ENCODE peak calls at places on chromosomes 12 and 14, in ten cellular contexts. Y, X, Q, C, Z, R, V, L, M and N are unnamed samples.

GRCh38 chr12:3655331-3655900 is 97.5 kb downstream of the CRACR2A start:
- DNase-seq in V (no peak), Z (peak), M (peak), R (no peak), C (no peak), L (peak), Q (peak), X (no peak), Y (no peak), N (no peak)

GRCh38 chr12:77062846-77063461 is 2.4 kb downstream of the E2F7 start:
- DNase-seq in Q (peak), X (peak), M (peak), R (no peak), C (no peak), Y (no peak), L (peak), V (peak), Z (peak), N (no peak)

GRCh38 chr12:67193705-67194104 is 75.5 kb upstream of the CAND1 start:
- DNase-seq in L (no peak), Z (peak), Y (no peak), R (no peak), Q (peak), C (no peak), V (peak), M (peak), X (peak), N (peak)

GRCh38 chr14:89352976-89353817 is 63.8 kb downstream of the FOXN3 start:
- DNase-seq in R (no peak), L (no peak), C (no peak), Z (no peak), V (no peak), M (no peak), Q (no peak), Y (no peak), X (no peak), N (no peak)

GRCh38 chr12:106299193-106299794 is 3.2 kb upstream of the TCP11L2 start:
- DNase-seq in Y (no peak), Z (peak), Q (no peak), R (no peak), X (no peak), L (no peak), V (no peak), M (peak), C (no peak), N (peak)

GRCh38 chr12:116324684-116325664 is 47.5 kb upstream of the MED13L start:
- DNase-seq in M (no peak), V (no peak), L (no peak), R (no peak), Q (no peak), Z (no peak), X (no peak), Y (no peak), C (no peak), N (no peak)

GRCh38 chr14:39203659-39204606 is 28.9 kb downstream of the PNN start:
- DNase-seq in Q (peak), M (no peak), Y (no peak), X (no peak), C (no peak), L (no peak), Z (no peak), V (no peak), R (no peak), N (no peak)

GRCh38 chr12:25472453-25472852 is 80.6 kb downstream of the LMNTD1 start:
- DNase-seq in Q (no peak), V (no peak), Z (no peak), R (no peak), C (no peak), L (no peak), X (no peak), Y (no peak), M (no peak), N (no peak)

GRCh38 chr12:19227190-19227879 is 97.8 kb downstream of the PLEKHA5 start:
- DNase-seq in L (no peak), M (no peak), Z (no peak), Q (no peak), Y (no peak), C (no peak), X (no peak), R (no peak), V (no peak), N (no peak)

GRCh38 chr14:29906256-29906885 is 21.3 kb downstream of the PRKD1 start:
- DNase-seq in X (peak), Q (peak), V (peak), M (peak), R (no peak), Y (no peak), C (no peak), Z (peak), L (peak), N (no peak)

GRCh38 chr12:12178545-12178944 is 88.3 kb downstream of the LRP6 start:
- DNase-seq in X (no peak), Q (no peak), Y (no peak), V (no peak), M (peak), R (no peak), L (no peak), Z (no peak), C (no peak), N (peak)

GRCh38 chr14:91835920-91836843 is 31.2 kb downstream of the TC2N start:
- DNase-seq in Y (peak), C (peak), Z (peak), M (peak), X (no peak), V (no peak), L (peak), Q (peak), R (peak), N (no peak)

GRCh38 chr14:28344381-28344780 is 422.2 kb upstream of the FOXG1 start:
- DNase-seq in Y (no peak), C (no peak), Q (peak), V (peak), R (no peak), M (no peak), Z (peak), X (peak), L (no peak), N (no peak)

GRCh38 chr12:100799770-100800169 is 5.2 kb downstream of the ANO4 start:
- DNase-seq in C (no peak), M (peak), Z (peak), Y (no peak), V (peak), Q (peak), R (no peak), L (no peak), X (peak), N (peak)

GRCh38 chr12:54749191-54749818 is 101.1 kb upstream of the DCD start:
- DNase-seq in V (peak), X (peak), L (peak), R (no peak), Z (peak), M (peak), C (no peak), Q (peak), Y (no peak), N (peak)

GRCh38 chr14:105851716-105852377 is 325.5 kb downstream of the TMEM121 start:
- DNase-seq in R (no peak), Q (no peak), V (no peak), M (no peak), Y (no peak), C (peak), Z (no peak), L (no peak), X (no peak), N (no peak)

GRCh38 chr12:107447336-107447735 is 238.3 kb upstream of the PWP1 start:
- DNase-seq in R (no peak), C (no peak), M (no peak), V (no peak), L (no peak), Q (peak), Y (no peak), Z (no peak), X (no peak), N (no peak)

GRCh38 chr12:119705182-119705581 is 37.2 kb downstream of the PRKAB1 start:
- DNase-seq in R (no peak), L (no peak), X (no peak), Z (no peak), Q (no peak), C (no peak), V (peak), M (no peak), Y (no peak), N (peak)

GRCh38 chr14:52015411-52016030 is 26.2 kb downstream of the RTRAF start:
- DNase-seq in L (peak), Q (peak), V (no peak), M (peak), Z (peak), R (no peak), C (no peak), Y (no peak), X (no peak), N (no peak)

GRCh38 chr14:98736701-98737338 is 535.2 kb downstream of the BCL11B start:
- DNase-seq in Q (no peak), V (no peak), Y (no peak), L (no peak), Z (no peak), M (no peak), X (no peak), C (no peak), R (no peak), N (no peak)

GRCh38 chr12:108565976-108566375 is 3.6 kb downstream of the ISCU start:
- DNase-seq in L (no peak), X (peak), C (peak), M (peak), Z (peak), Q (peak), V (peak), Y (peak), R (peak), N (peak)

GRCh38 chr12:8784464-8784863 is 38.0 kb upstream of the A2ML1 start:
- DNase-seq in X (no peak), Z (no peak), C (no peak), L (peak), Y (no peak), R (no peak), V (no peak), M (no peak), Q (no peak), N (no peak)

GRCh38 chr14:67738740-67739504 is 37.2 kb downstream of the RDH12 start:
- DNase-seq in X (peak), Q (peak), Y (no peak), C (no peak), R (no peak), Z (peak), L (peak), V (peak), M (peak), N (peak)

GRCh38 chr12:80230068-80230467 is 130.7 kb downstream of the OTOGL start:
- DNase-seq in C (no peak), Z (no peak), M (no peak), R (no peak), Y (no peak), X (peak), L (no peak), V (no peak), Q (no peak), N (no peak)

GRCh38 chr12:127401536-127401935 is 865.4 kb upstream of the TMEM132C start:
- DNase-seq in Y (no peak), L (no peak), Q (no peak), X (no peak), C (no peak), V (no peak), M (no peak), R (no peak), Z (no peak), N (no peak)

GRCh38 chr14:98984719-98985041 is 287.3 kb downstream of the BCL11B start:
- DNase-seq in Z (no peak), C (no peak), Y (no peak), L (no peak), R (no peak), X (no peak), M (no peak), V (no peak), Q (no peak), N (no peak)

GRCh38 chr12:111438501-111438900 is 32.8 kb downstream of the SH2B3 start:
- DNase-seq in X (peak), V (no peak), C (no peak), M (peak), Z (peak), L (peak), Q (peak), Y (no peak), R (no peak), N (peak)

GRCh38 chr12:63220921-63221320 is 69.9 kb upstream of the AVPR1A start:
- DNase-seq in M (no peak), Q (no peak), Y (no peak), X (no peak), L (no peak), Z (no peak), R (no peak), C (no peak), V (no peak), N (no peak)

GRCh38 chr12:574475-575128 is 88.6 kb downstream of the NINJ2 start:
- DNase-seq in R (no peak), X (peak), L (peak), Z (peak), M (peak), V (no peak), C (no peak), Q (peak), Y (no peak), N (peak)

GRCh38 chr12:131209082-131210070 is 255.7 kb downstream of the ADGRD1 start:
- DNase-seq in M (no peak), L (no peak), C (no peak), V (no peak), X (no peak), R (no peak), Z (no peak), Q (no peak), Y (peak), N (no peak)

DNA sequence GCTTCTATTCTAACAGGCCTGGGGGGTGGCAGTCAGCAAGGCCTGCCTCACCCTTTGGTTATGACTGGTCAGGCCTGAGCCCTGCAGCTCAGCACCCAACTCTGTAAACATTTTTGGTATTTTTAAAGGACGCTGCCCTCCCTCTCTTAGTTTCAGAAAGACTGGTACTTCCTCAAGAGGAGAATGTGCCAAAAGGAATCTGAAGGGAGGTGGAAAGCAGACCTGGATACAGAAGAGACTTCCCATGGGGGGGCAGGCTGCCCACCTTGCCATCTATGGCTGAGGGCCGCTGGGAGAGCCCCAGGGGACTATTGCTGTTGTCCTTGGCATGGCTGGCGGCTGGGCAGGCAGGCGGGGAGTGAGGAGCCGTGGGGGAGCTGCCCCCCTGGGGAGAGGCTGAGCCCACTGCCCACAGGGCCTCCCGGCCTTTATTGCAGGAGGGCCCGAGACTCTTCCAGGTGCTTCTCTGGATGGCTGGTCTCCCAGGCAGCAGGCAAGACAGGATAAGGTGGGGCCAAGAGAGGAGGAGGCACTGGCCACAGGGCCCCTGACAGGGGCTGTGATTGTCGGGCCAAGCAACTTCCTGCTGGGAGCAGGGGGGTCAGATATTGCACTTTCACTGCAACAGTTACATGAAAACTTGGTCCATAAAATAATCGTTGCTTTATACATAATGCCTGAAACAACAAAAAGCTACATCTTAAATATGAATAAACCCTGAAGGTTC is 3.5 kb downstream of the ARL6IP4 start:
- DNase-seq in R (no peak), C (peak), V (no peak), X (no peak), Q (no peak), L (peak), Z (peak), Y (no peak), M (no peak), N (no peak)
- TF ChIP-seq CTCF in R (no peak), C (no peak), V (no peak), X (no peak), Q (no peak), L (no peak), Z (no peak), Y (no peak), M (no peak), N (no peak)

GRCh38 chr12:52010152-52010622 is 3.4 kb downstream of the TAMALIN start:
- DNase-seq in R (no peak), Q (no peak), M (peak), Z (peak), C (peak), V (peak), X (peak), Y (peak), L (peak), N (peak)

GRCh38 chr12:52009081-52009751 is 2.5 kb downstream of the TAMALIN start:
- DNase-seq in Q (no peak), M (no peak), V (no peak), X (no peak), R (no peak), Y (no peak), Z (peak), L (peak), C (peak), N (no peak)

GRCh38 chr12:52013626-52014310 is 7.0 kb downstream of the TAMALIN start:
- DNase-seq in X (no peak), M (no peak), L (peak), Q (no peak), Y (no peak), V (no peak), R (no peak), Z (no peak), C (no peak), N (no peak)

GRCh38 chr12:52011602-52012214 is 5.0 kb downstream of the TAMALIN start:
- DNase-seq in Y (no peak), X (no peak), M (no peak), V (no peak), C (no peak), L (peak), R (no peak), Z (no peak), Q (no peak), N (no peak)

GRCh38 chr12:52010692-52011601 is 4.2 kb downstream of the TAMALIN start:
- DNase-seq in X (no peak), Z (no peak), C (peak), V (no peak), Q (no peak), R (no peak), L (peak), M (no peak), Y (no peak), N (no peak)
- H3K4me3 ChIP-seq in X (no peak), Z (peak), C (no peak), V (peak), Q (no peak), R (no peak), L (no peak), M (peak), Y (peak), N (no peak)

GRCh38 chr14:85959063-85959462 is 429.1 kb downstream of the FLRT2 start:
- DNase-seq in M (no peak), Y (no peak), V (no peak), X (no peak), C (no peak), Q (no peak), L (no peak), R (no peak), Z (no peak), N (no peak)

GRCh38 chr14:85963486-85963885 is 433.5 kb downstream of the FLRT2 start:
- DNase-seq in M (no peak), C (no peak), X (no peak), Y (no peak), V (no peak), Z (no peak), L (no peak), Q (no peak), R (no peak), N (no peak)

GRCh38 chr14:85960781-85961180 is 430.8 kb downstream of the FLRT2 start:
- DNase-seq in X (no peak), Y (no peak), V (no peak), L (no peak), M (no peak), R (no peak), Q (no peak), Z (no peak), C (no peak), N (no peak)

GRCh38 chr14:85958069-85958468 is 428.1 kb downstream of the FLRT2 start:
- DNase-seq in V (no peak), Y (no peak), M (no peak), C (no peak), R (no peak), L (no peak), Z (no peak), X (no peak), Q (no peak), N (no peak)
- TF ChIP-seq CTCF in V (no peak), Y (no peak), M (no peak), C (no peak), R (no peak), L (no peak), Z (no peak), X (no peak), Q (no peak), N (no peak)

GRCh38 chr12:110123861-110124183 is 335 bp upstream of the IFT81 start:
- DNase-seq in Y (no peak), X (no peak), V (no peak), L (no peak), C (no peak), M (no peak), R (no peak), Q (no peak), Z (no peak), N (no peak)
- H3K4me3 ChIP-seq in Y (no peak), X (no peak), V (no peak), L (no peak), C (no peak), M (no peak), R (no peak), Q (no peak), Z (no peak), N (no peak)

DNA sequence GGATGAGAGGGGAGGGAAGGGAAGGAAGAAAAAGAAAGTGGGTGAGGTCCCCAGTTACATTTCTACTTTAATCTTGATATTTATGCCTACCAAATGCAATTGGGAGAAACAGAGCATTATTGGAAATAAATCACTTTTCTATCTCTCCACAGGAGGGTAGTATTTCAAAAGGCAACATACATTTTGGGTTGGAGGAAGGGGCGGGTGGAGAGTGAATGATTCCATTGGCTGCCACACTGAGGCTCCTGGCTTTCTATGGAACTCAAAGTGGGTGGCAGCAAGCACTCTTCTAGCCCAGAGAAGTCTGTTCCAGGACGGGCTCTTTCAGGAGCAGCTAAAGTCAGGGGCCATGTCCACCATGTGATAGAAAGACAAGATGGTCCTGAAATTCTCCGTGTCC is 441.3 kb downstream of the DAD1 start:
- DNase-seq in Y (no peak), R (no peak), L (no peak), V (no peak), C (no peak), X (no peak), M (no peak), Z (no peak), Q (no peak), N (no peak)
- TF ChIP-seq CTCF in Y (no peak), R (no peak), L (no peak), V (no peak), C (no peak), X (no peak), M (no peak), Z (no peak), Q (no peak), N (no peak)

GRCh38 chr12:6494968-6495367 is 1.1 kb downstream of the NCAPD2 start:
- DNase-seq in L (no peak), Z (peak), Q (peak), Y (no peak), M (no peak), R (no peak), X (no peak), C (no peak), V (no peak), N (no peak)

DNA sequence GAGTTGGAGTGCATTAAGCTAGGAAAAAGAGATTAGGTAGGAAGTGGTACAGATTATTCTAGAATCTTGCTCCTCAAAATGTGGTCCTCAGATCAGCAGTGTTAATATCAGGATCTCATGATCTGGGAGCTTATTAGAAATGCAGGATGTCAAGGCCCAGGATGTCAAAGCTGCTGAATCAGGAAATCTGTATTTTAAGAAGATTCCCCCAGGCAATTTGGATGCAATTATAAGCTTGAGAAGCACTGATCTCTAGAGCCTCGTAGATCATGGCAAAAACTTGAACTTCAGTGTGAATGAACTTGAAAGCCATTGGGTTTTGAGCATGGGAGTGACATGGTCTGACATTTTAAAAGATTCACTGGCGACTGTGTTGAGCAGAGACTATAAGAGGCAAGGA is 6.6 kb downstream of the NCAPD2 start:
- DNase-seq in Q (no peak), R (no peak), V (no peak), L (no peak), X (no peak), Y (no peak), Z (no peak), C (no peak), M (no peak), N (no peak)
- H3K4me3 ChIP-seq in Q (no peak), R (no peak), V (no peak), L (no peak), X (no peak), Y (no peak), Z (no peak), C (no peak), M (no peak), N (no peak)

DNA sequence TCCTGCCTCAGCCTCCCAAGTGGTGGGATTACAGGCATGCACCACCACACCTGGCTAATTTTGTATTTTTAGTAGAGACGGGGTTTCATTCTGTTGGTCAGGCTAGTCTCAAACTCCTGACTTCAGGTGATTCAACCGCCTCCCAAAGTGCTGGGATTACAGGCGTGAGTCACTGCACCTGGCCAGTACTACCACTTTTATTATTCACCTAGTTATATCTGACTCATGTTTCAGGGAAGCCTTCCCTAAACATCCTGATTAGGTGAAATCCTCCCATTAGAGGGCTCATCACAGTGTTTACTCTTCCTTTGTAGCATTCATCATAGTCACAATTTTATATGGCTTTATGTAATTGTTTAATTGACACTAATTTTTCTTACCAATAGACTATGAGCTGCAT is 295.3 kb upstream of the SOX5 start:
- DNase-seq in L (no peak), X (no peak), Q (peak), Z (no peak), M (no peak), R (no peak), Y (no peak), V (no peak), C (no peak), N (no peak)
- TF ChIP-seq CTCF in L (no peak), X (no peak), Q (no peak), Z (no peak), M (no peak), R (no peak), Y (no peak), V (no peak), C (no peak), N (no peak)